ENCODE peak calls at places on chromosomes 6 and 20, in eight cellular contexts. Z is fibroblast of lung; H is LoVo; R is neural progenitor cell; J is PC-3; T is stimulated activated CD4-positive, alpha-beta T cell treated with anti-CD3 and anti-CD28 coated beads, Interleukin-1b, Interleukin-23, amount 100 ng/mL, for 24 hours; D is T-helper 1 cell; U is frontal cortex. Y is an unnamed sample.

GRCh38 chr6:167703347-167703746 is 123.4 kb upstream of the AFDN start:
- DNase-seq in Z (no peak), H (no peak), R (no peak), J (no peak), T (no peak), D (no peak), U (no peak), Y (no peak)

GRCh38 chr6:1771324-1771723 is 161.6 kb downstream of the FOXC1 start:
- DNase-seq in Z (peak), H (peak), R (no peak), J (peak), T (peak), D (no peak), U (no peak), Y (no peak)

GRCh38 chr6:105509506-105510331 is 106.8 kb upstream of the PREP start:
- DNase-seq in Z (peak), H (no peak), R (peak), J (no peak), T (no peak), D (no peak), U (no peak), Y (no peak)

GRCh38 chr6:132830236-132830799 is 15.9 kb downstream of the RPS12 start:
- DNase-seq in Z (peak), H (no peak), R (peak), J (peak), T (no peak), D (no peak), U (no peak), Y (no peak)

GRCh38 chr6:158754738-158755137 is 64.4 kb downstream of the EZR start:
- DNase-seq in Z (no peak), H (no peak), R (no peak), J (no peak), T (no peak), D (no peak), U (no peak), Y (no peak)

GRCh38 chr6:66086532-66086931 is 379.5 kb upstream of the EYS start:
- DNase-seq in Z (no peak), H (no peak), R (no peak), J (no peak), T (no peak), D (no peak), U (no peak), Y (no peak)

GRCh38 chr6:74574794-74575193 is 631.1 kb downstream of the COL12A1 start:
- DNase-seq in Z (peak), H (peak), R (peak), J (peak), T (no peak), D (no peak), U (no peak), Y (no peak)

GRCh38 chr20:32828029-32828666 is 8.4 kb downstream of the MAPRE1 start:
- DNase-seq in Z (peak), H (no peak), R (no peak), J (peak), T (no peak), D (no peak), U (no peak), Y (no peak)

GRCh38 chr6:106215608-106216007 is 110.0 kb downstream of the ATG5 start:
- DNase-seq in Z (peak), H (no peak), R (no peak), J (no peak), T (no peak), D (no peak), U (no peak), Y (no peak)

GRCh38 chr6:36917541-36918193 is 31.9 kb downstream of the C6orf89 start:
- DNase-seq in Z (peak), H (no peak), R (no peak), J (no peak), T (no peak), D (no peak), U (no peak), Y (no peak)

GRCh38 chr20:63738687-63739128 is 868 bp upstream of the SLC2A4RG start:
- DNase-seq in Z (peak), H (no peak), R (peak), J (no peak), T (no peak), D (no peak), U (peak), Y (no peak)

GRCh38 chr20:44395183-44395962 is 39.9 kb downstream of the HNF4A start:
- DNase-seq in Z (no peak), H (no peak), R (no peak), J (no peak), T (no peak), D (no peak), U (no peak), Y (no peak)

GRCh38 chr20:5551621-5552020 is 198.6 kb upstream of the SHLD1 start:
- DNase-seq in Z (no peak), H (no peak), R (no peak), J (no peak), T (no peak), D (no peak), U (no peak), Y (no peak)

GRCh38 chr20:41631826-41632225 is 13.6 kb upstream of the CHD6 start:
- DNase-seq in Z (peak), H (no peak), R (no peak), J (no peak), T (no peak), D (no peak), U (no peak), Y (no peak)